ENCODE peak calls at places on chromosomes 13 and 19, in five cellular contexts. N is stomach, F is gastrocnemius medialis, R is transverse colon, Z is IMR-90. M is an unnamed sample.

GRCh38 chr13:64371461-64371860 is 2858.7 kb downstream of the PCDH9 start:
- DNase-seq in N (no peak), Z (no peak), R (no peak), F (no peak), M (no peak)

GRCh38 chr13:60721063-60721462 is 324.0 kb downstream of the TDRD3 start:
- DNase-seq in R (no peak), N (no peak), Z (no peak), F (no peak), M (no peak)

GRCh38 chr19:28213476-28214082 is 999.4 kb downstream of the UQCRFS1 start:
- DNase-seq in Z (no peak), R (no peak), N (no peak), F (no peak), M (no peak)

GRCh38 chr19:5967994-5968430 is 9.9 kb downstream of the RANBP3 start:
- DNase-seq in Z (peak), N (peak), R (peak), F (peak), M (no peak)

GRCh38 chr19:8342684-8343482 is at the start of gene KANK3:
- DNase-seq in N (peak), R (peak), Z (peak), F (peak), M (peak)

GRCh38 chr13:23615677-23616076 is 45.5 kb downstream of the TNFRSF19 start:
- DNase-seq in R (no peak), F (no peak), Z (no peak), N (no peak), M (no peak)

GRCh38 chr19:42762782-42763181 is 2.7 kb downstream of the PSG8 start:
- DNase-seq in R (no peak), F (no peak), Z (no peak), N (no peak), M (no peak)

GRCh38 chr19:18173572-18174294 is at the start of gene IFI30:
- DNase-seq in R (peak), F (peak), N (peak), Z (no peak), M (peak)

GRCh38 chr19:18029617-18030338 is 21.8 kb downstream of the ARRDC2 start:
- DNase-seq in F (peak), Z (peak), R (peak), N (peak), M (no peak)

GRCh38 chr19:28934626-28935025 is 278.3 kb downstream of the UQCRFS1 start:
- DNase-seq in R (no peak), N (no peak), F (no peak), Z (peak), M (no peak)

GRCh38 chr13:108985166-108985565 is 355.8 kb downstream of the MYO16 start:
- DNase-seq in Z (no peak), F (no peak), R (no peak), N (no peak), M (no peak)

GRCh38 chr19:2164020-2164988 is 571 bp downstream of the DOT1L start:
- DNase-seq in N (no peak), Z (no peak), F (no peak), R (no peak), M (no peak)

GRCh38 chr13:91725646-91726045 is 327.2 kb downstream of the GPC5 start:
- DNase-seq in R (no peak), Z (no peak), N (no peak), F (no peak), M (no peak)

GRCh38 chr13:43848250-43848649 is 31.3 kb downstream of the CCDC122 start:
- DNase-seq in Z (peak), F (no peak), R (no peak), N (no peak), M (no peak)

GRCh38 chr19:16030964-16031871 is 45.1 kb upstream of the TPM4 start:
- DNase-seq in R (no peak), Z (no peak), F (no peak), N (no peak), M (no peak)

GRCh38 chr13:26021516-26021915 is 30.3 kb downstream of the SHISA2 start:
- DNase-seq in R (no peak), N (no peak), F (no peak), Z (no peak), M (no peak)

GRCh38 chr19:18118420-18119242 is 21.1 kb downstream of the MAST3 start:
- DNase-seq in F (no peak), R (no peak), Z (peak), N (no peak), M (no peak)

GRCh38 chr13:110073982-110074381 is 233.0 kb downstream of the COL4A1 start:
- DNase-seq in Z (no peak), F (no peak), R (no peak), N (no peak), M (no peak)

GRCh38 chr13:77979721-77980377 is 61.2 kb upstream of the EDNRB start:
- DNase-seq in R (no peak), N (no peak), Z (no peak), F (no peak), M (no peak)

GRCh38 chr13:30116379-30116778 is 191.0 kb downstream of the KATNAL1 start:
- DNase-seq in Z (no peak), N (no peak), R (no peak), F (no peak), M (no peak)

GRCh38 chr19:22619932-22620331 is 14.2 kb upstream of the ZNF492 start:
- DNase-seq in R (no peak), N (no peak), F (no peak), Z (no peak), M (no peak)

GRCh38 chr13:36130542-36131214 is 504 bp downstream of the DCLK1 start:
- DNase-seq in F (peak), Z (no peak), N (no peak), R (no peak), M (no peak)

GRCh38 chr19:51138549-51138979 is 3.5 kb upstream of the SIGLEC7 start:
- DNase-seq in N (peak), R (peak), Z (no peak), F (peak), M (no peak)
- TF ChIP-seq POLR2A in N (no peak), R (no peak), Z (no peak), F (no peak), M (no peak)

GRCh38 chr19:40791996-40792395 is 7.0 kb upstream of the EGLN2 start:
- DNase-seq in N (no peak), Z (no peak), R (no peak), F (no peak), M (no peak)
- H3K27ac ChIP-seq in N (peak), Z (no peak), R (peak), F (no peak), M (peak)

GRCh38 chr19:12886943-12887747 is at the start of gene KLF1:
- DNase-seq in N (no peak), F (no peak), R (no peak), Z (no peak), M (no peak)
- TF ChIP-seq POLR2A in N (no peak), F (no peak), R (no peak), Z (no peak), M (no peak)

DNA sequence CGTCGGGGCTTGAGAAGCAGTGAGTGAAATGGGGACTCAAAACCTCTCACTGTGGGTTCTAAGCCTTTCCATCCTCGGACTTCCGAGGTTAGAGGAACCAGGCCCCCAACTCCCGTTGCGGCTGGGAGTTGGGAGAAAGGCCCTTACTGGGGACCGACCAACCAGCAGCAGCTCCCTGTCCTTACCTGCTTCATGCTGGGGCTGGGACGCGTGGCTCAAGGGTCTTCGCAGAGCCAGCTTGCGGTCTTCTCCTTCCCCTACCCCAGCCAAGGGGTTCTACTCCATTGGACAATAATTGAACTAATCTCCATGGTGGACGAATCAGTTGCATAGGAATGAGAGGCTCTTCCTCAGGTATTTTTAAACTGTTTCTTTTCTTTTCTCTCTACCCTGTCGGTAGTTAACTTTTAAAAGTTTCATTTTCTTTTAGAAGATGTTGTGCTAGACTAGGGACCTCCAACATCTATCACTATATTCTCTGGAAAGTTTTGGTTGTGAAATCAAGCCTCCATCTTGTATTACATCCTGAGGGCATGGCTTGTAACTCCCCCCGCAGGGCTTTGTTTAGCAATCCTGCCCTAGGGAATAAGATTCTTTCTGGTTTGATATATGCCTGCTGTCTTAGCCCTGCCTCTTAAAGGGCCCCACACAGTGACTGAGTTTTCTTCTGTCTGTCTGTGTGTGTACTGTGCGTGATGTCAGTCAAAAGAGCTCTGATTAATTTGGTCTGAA is 1027.1 kb upstream of the PCDH9 start:
- DNase-seq in F (no peak), Z (no peak), R (no peak), N (no peak), M (no peak)
- H3K27ac ChIP-seq in F (no peak), Z (no peak), R (no peak), N (no peak), M (no peak)

GRCh38 chr19:44993526-44993925 is 7.7 kb upstream of the RELB start:
- DNase-seq in F (no peak), N (no peak), Z (no peak), R (no peak), M (no peak)
- TF ChIP-seq POLR2A in F (no peak), N (no peak), Z (no peak), R (no peak), M (no peak)

DNA sequence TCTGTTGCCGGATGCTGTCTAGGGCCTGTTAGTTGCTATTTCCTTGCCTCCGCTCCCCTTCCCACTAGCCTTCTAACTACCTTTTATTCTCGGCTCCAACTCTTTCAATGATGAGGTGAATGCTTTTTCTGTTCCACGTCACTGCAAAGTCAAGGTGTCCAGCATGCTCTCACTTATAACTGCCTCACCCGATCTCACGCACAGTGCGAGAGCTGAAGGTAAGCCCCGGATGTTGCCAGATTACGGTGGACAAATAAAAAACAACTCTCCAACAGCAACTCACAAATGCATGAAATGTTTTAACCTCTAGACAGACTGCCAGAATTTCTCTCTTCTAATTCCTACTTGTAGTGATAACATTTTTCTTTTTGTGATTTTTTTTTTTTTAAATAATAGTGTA is 169.9 kb downstream of the STK24 start:
- DNase-seq in F (no peak), N (no peak), Z (no peak), R (no peak), M (no peak)
- H3K27ac ChIP-seq in F (no peak), N (no peak), Z (no peak), R (no peak), M (no peak)

GRCh38 chr13:40588101-40588500 is 78.3 kb downstream of the FOXO1 start:
- DNase-seq in N (no peak), F (no peak), R (no peak), Z (no peak), M (no peak)
- TF ChIP-seq POLR2A in N (no peak), F (no peak), R (no peak), Z (no peak), M (no peak)

GRCh38 chr19:10271543-10272086 is 695 bp downstream of the ICAM1 start:
- DNase-seq in R (peak), Z (peak), N (no peak), F (no peak), M (no peak)
- H3K27ac ChIP-seq in R (peak), Z (no peak), N (peak), F (peak), M (peak)

GRCh38 chr19:20078696-20079095 is 896 bp downstream of the ZNF90 start:
- DNase-seq in R (peak), F (no peak), Z (peak), N (no peak), M (no peak)

GRCh38 chr19:20079487-20079886 is 1.7 kb downstream of the ZNF90 start:
- DNase-seq in Z (no peak), R (peak), F (no peak), N (no peak), M (no peak)

GRCh38 chr19:20072936-20073335 is 4.9 kb upstream of the ZNF90 start:
- DNase-seq in F (no peak), Z (no peak), N (no peak), R (no peak), M (no peak)

GRCh38 chr19:20077791-20078463 is at the start of gene ZNF90:
- DNase-seq in F (peak), N (peak), Z (peak), R (peak), M (peak)
- TF ChIP-seq POLR2A in F (no peak), N (no peak), Z (no peak), R (no peak), M (no peak)

GRCh38 chr19:50827476-50827875 is 3.9 kb upstream of the KLK1 start:
- DNase-seq in Z (no peak), F (no peak), N (no peak), R (no peak), M (no peak)
- H3K27ac ChIP-seq in Z (no peak), F (no peak), N (no peak), R (no peak), M (no peak)